ENCODE peak calls at places on chromosomes 7 and 10, in eight cellular contexts. K is GM23338, I is transverse colon, V is breast epithelium, Q is spleen, B is HCT116, H is GM12878, N is stomach. G is an unnamed sample. For H3K4me1, the result is how much of the 10 kb centered on the place peaks cover.

GRCh38 chr10:30816144-30816811 is 186.7 kb upstream of the LYZL2 start:
- DNase-seq in K (no peak), I (no peak), V (no peak), Q (no peak), B (no peak), H (no peak), N (no peak), G (no peak)

GRCh38 chr10:122307669-122308486 is 36.8 kb downstream of the BTBD16 start:
- DNase-seq in K (no peak), I (peak), V (no peak), Q (no peak), B (peak), H (peak), N (no peak), G (peak)

GRCh38 chr7:96188623-96188991 is 133.3 kb downstream of the SLC25A13 start:
- DNase-seq in K (no peak), I (no peak), V (no peak), Q (no peak), B (no peak), H (no peak), N (no peak), G (no peak)

GRCh38 chr10:66180651-66181318 is 745.1 kb upstream of the LRRTM3 start:
- DNase-seq in K (peak), I (no peak), V (no peak), Q (no peak), B (peak), H (peak), N (no peak), G (peak)

GRCh38 chr10:19845963-19846362 is 29.7 kb downstream of the PLXDC2 start:
- DNase-seq in K (no peak), I (no peak), V (no peak), Q (no peak), B (no peak), H (no peak), N (no peak), G (no peak)

GRCh38 chr10:117004627-117005453 is at the start of gene SHTN1:
- DNase-seq in K (peak), I (peak), V (peak), Q (peak), B (peak), H (no peak), N (peak), G (peak)

GRCh38 chr10:100209303-100209702 is 20.1 kb downstream of the CHUK start:
- DNase-seq in K (peak), I (no peak), V (no peak), Q (no peak), B (no peak), H (no peak), N (no peak), G (no peak)

GRCh38 chr10:58531084-58531695 is 18.5 kb downstream of the BICC1 start:
- DNase-seq in K (peak), I (peak), V (no peak), Q (no peak), B (peak), H (peak), N (peak), G (peak)

GRCh38 chr7:69906309-69906995 is 308.2 kb downstream of the AUTS2 start:
- DNase-seq in K (no peak), I (no peak), V (no peak), Q (no peak), B (no peak), H (peak), N (no peak), G (no peak)

GRCh38 chr7:155820246-155820645 is 8.0 kb upstream of the SHH start:
- DNase-seq in K (no peak), I (no peak), V (no peak), Q (peak), B (no peak), H (no peak), N (no peak), G (no peak)

GRCh38 chr10:132335189-132336063 is 3.4 kb downstream of the LRRC27 start:
- DNase-seq in K (peak), I (peak), V (no peak), Q (peak), B (no peak), H (peak), N (no peak), G (no peak)

GRCh38 chr10:76352300-76352699 is 920.9 kb downstream of the LRMDA start:
- DNase-seq in K (no peak), I (no peak), V (no peak), Q (no peak), B (peak), H (no peak), N (no peak), G (no peak)

GRCh38 chr10:21399392-21400015 is 126.0 kb downstream of the SKIDA1 start:
- DNase-seq in K (no peak), I (no peak), V (no peak), Q (no peak), B (no peak), H (no peak), N (no peak), G (peak)

GRCh38 chr7:134799387-134799786 is 20.0 kb downstream of the CALD1 start:
- DNase-seq in K (no peak), I (no peak), V (no peak), Q (no peak), B (no peak), H (no peak), N (no peak), G (no peak)
- H3K4me1 ChIP-seq in K (under half), I (under half), V (under half), Q (under half), B (under half), H (under half), N (under half), G (under half)

GRCh38 chr7:15723840-15724239 is 37.4 kb upstream of the MEOX2 start:
- DNase-seq in K (no peak), I (no peak), V (no peak), Q (no peak), B (no peak), H (no peak), N (no peak), G (no peak)

GRCh38 chr7:15725036-15725435 is 38.6 kb upstream of the MEOX2 start:
- DNase-seq in K (no peak), I (no peak), V (no peak), Q (no peak), B (no peak), H (no peak), N (no peak), G (no peak)

GRCh38 chr7:15720849-15721471 is 34.5 kb upstream of the MEOX2 start:
- DNase-seq in K (peak), I (peak), V (no peak), Q (no peak), B (peak), H (no peak), N (no peak), G (no peak)
- TF ChIP-seq POLR2AphosphoS5 in K (no peak), I (no peak), V (no peak), Q (no peak), B (no peak), H (no peak), N (no peak), G (no peak)

DNA sequence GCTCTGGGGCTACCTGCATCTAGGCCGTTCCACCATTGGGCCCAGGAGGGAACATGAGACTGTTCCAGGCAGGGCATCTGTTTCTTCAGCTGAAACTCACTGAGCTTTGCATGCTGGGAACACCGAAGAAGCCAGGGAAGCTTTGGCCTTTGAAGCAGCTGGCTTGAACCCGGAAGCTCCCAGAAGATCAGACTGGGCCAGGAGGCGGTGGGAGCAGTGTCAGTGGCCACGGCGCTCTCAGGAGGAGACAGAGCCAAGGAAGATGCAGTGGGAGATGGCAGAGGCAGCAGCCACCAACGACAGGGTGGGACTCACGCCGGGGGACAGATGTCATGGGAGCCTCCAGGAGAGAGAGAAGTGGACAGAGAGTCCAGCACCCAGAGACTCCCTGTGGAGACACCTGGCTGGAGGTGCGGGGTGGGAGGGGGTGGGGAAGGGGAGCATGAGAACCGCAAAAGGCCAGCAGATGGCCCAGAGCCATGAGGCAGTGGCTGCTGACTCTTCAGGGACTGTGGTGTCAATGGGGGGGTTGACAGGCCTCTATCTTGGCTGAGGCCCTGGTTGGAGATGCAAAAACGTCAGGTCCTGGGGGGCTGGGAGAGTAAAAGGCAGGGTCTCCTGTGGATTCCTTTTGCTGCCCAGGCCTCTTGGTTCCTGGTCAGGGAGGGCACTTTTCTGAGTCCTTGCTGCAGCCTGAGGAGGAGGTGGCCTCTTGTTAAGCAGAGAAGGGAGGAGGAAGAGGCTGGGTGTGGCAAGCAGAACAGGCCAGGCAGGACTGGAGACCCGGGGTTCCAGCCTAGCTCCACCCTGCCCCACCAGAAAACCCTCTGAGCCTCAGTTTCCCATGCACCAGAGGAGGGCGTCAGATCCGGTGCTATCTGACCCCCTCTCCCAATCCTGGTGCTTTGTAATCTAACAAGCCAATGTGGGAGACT is 6.3 kb upstream of the AQP1 start:
- DNase-seq in K (no peak), I (peak), V (no peak), Q (no peak), B (no peak), H (no peak), N (no peak), G (no peak)
- H3K4me1 ChIP-seq in K (under half), I (under half), V (under half), Q (under half), B (under half), H (under half), N (half or more), G (under half)

GRCh38 chr7:136884492-136884891 is 16.0 kb downstream of the CHRM2 start:
- DNase-seq in K (no peak), I (no peak), V (no peak), Q (no peak), B (no peak), H (no peak), N (no peak), G (no peak)
- TF ChIP-seq POLR2AphosphoS5 in K (no peak), I (no peak), V (no peak), Q (no peak), B (no peak), H (no peak), N (no peak), G (no peak)

GRCh38 chr7:35725280-35725680 is 30.3 kb upstream of the HERPUD2 start:
- DNase-seq in K (peak), I (peak), V (no peak), Q (peak), B (no peak), H (peak), N (peak), G (no peak)
- H3K4me1 ChIP-seq in K (under half), I (under half), V (under half), Q (under half), B (under half), H (half or more), N (under half), G (under half)

GRCh38 chr7:92944633-92945032 is 108.3 kb upstream of the CDK6 start:
- DNase-seq in K (no peak), I (peak), V (no peak), Q (no peak), B (no peak), H (no peak), N (no peak), G (peak)
- TF ChIP-seq POLR2AphosphoS5 in K (no peak), I (no peak), V (no peak), Q (no peak), B (no peak), H (no peak), N (no peak), G (peak)

GRCh38 chr10:71705582-71705981 is 14.0 kb downstream of the C10orf105 start:
- DNase-seq in K (no peak), I (no peak), V (no peak), Q (no peak), B (no peak), H (no peak), N (no peak), G (no peak)
- H3K4me1 ChIP-seq in K (under half), I (under half), V (under half), Q (under half), B (under half), H (under half), N (under half), G (under half)

G was measured in prostate gland.